ENCODE peak calls at places on chromosomes 11 and 22, in four cellular contexts. E, X, H and T are unnamed samples.

GRCh38 chr11:200224-201003 is 6.8 kb downstream of the BET1L start:
- DNase-seq in E (no peak), H (no peak), X (no peak), T (no peak)

GRCh38 chr22:48489551-48490512 is 1337.8 kb downstream of the BRD1 start:
- DNase-seq in H (no peak), E (no peak), X (peak), T (peak)

GRCh38 chr22:17368727-17369552 is at the start of gene CECR2:
- DNase-seq in X (peak), H (peak), E (no peak), T (peak)

GRCh38 chr11:10693509-10694071 is at the start of gene IRAG1:
- DNase-seq in E (no peak), H (no peak), X (no peak), T (no peak)

GRCh38 chr22:19463491-19464469 is 15.2 kb downstream of the UFD1 start:
- DNase-seq in E (no peak), H (no peak), X (no peak), T (no peak)

GRCh38 chr11:134843020-134843419 is 431.0 kb upstream of the B3GAT1 start:
- DNase-seq in H (no peak), X (no peak), E (no peak), T (no peak)

GRCh38 chr11:46162700-46163099 is 41.4 kb upstream of the PHF21A start:
- DNase-seq in H (no peak), E (no peak), X (no peak), T (no peak)

GRCh38 chr11:59901306-59901705 is 22.7 kb downstream of the OOSP3 start:
- DNase-seq in X (no peak), E (peak), H (no peak), T (no peak)

GRCh38 chr11:67082071-67082791 is 25.6 kb downstream of the RHOD start:
- DNase-seq in X (no peak), H (no peak), E (no peak), T (no peak)

GRCh38 chr11:120775986-120776682 is 247.8 kb upstream of the TBCEL start:
- DNase-seq in X (no peak), H (no peak), E (no peak), T (no peak)

GRCh38 chr11:859394-860131 is 16.9 kb downstream of the TSPAN4 start:
- DNase-seq in X (no peak), H (no peak), E (peak), T (no peak)

GRCh38 chr11:65505434-65506315 is 6.8 kb downstream of the MALAT1 start:
- DNase-seq in H (no peak), X (no peak), E (peak), T (no peak)

GRCh38 chr22:32764330-32765116 is 37.0 kb upstream of the TIMP3 start:
- DNase-seq in H (no peak), X (peak), E (peak), T (no peak)

GRCh38 chr11:45273509-45273908 is 12.6 kb downstream of the SYT13 start:
- DNase-seq in E (no peak), X (no peak), H (no peak), T (no peak)

GRCh38 chr22:28208797-28209196 is 289.7 kb upstream of the PITPNB start:
- DNase-seq in H (no peak), X (no peak), E (no peak), T (no peak)

GRCh38 chr11:133819114-133819513 is 26.2 kb downstream of the SPATA19 start:
- DNase-seq in X (no peak), E (no peak), H (no peak), T (no peak)

GRCh38 chr11:65822760-65823528 is 10.8 kb upstream of the SNX32 start:
- DNase-seq in X (no peak), E (no peak), H (no peak), T (no peak)

GRCh38 chr22:35609261-35609660 is 7.9 kb downstream of the MB start:
- DNase-seq in E (no peak), X (no peak), H (no peak), T (no peak)

GRCh38 chr22:32696089-32696488 is 105.4 kb upstream of the TIMP3 start:
- DNase-seq in H (no peak), X (no peak), E (no peak), T (no peak)

GRCh38 chr11:77470971-77471370 is 2.9 kb downstream of the PAK1 start:
- DNase-seq in H (no peak), E (no peak), X (no peak), T (no peak)

GRCh38 chr11:94546886-94547285 is 3.2 kb downstream of the FUT4 start:
- DNase-seq in X (no peak), E (peak), H (no peak), T (no peak)

GRCh38 chr11:94544582-94544831 is 786 bp downstream of the FUT4 start:
- DNase-seq in H (no peak), E (no peak), X (no peak), T (no peak)

GRCh38 chr11:94545641-94546470 is 2.1 kb downstream of the FUT4 start:
- DNase-seq in X (no peak), H (no peak), E (no peak), T (no peak)

GRCh38 chr11:94544832-94545640 is 1.3 kb downstream of the FUT4 start:
- DNase-seq in X (peak), E (peak), H (no peak), T (no peak)

DNA sequence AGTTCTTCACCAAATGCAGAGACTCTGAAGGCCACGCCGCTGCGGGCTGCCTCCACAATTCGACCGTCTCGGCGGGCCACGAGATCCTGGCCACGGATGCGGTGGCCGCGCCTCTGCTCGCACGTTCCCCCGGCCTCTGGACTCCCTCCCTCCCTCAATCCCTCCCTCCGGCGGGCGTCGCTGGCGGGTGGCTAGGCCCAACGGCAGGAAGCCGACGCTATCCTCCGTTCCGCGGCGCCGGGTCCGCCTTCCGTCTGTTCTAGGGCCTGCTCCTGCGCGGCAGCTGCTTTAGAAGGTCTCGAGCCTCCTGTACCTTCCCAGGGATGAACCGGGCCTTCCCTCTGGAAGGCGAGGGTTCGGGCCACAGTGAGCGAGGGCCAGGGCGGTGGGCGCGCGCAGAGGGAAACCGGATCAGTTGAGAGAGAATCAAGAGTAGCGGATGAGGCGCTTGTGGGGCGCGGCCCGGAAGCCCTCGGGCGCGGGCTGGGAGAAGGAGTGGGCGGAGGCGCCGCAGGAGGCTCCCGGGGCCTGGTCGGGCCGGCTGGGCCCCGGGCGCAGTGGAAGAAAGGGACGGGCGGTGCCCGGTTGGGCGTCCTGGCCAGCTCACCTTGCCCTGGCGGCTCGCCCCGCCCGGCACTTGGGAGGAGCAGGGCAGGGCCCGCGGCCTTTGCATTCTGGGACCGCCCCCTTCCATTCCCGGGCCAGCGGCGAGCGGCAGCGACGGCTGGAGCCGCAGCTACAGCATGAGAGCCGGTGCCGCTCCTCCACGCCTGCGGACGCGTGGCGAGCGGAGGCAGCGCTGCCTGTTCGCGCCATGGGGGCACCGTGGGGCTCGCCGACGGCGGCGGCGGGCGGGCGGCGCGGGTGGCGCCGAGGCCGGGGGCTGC is at the start of gene FUT4:
- DNase-seq in E (peak), H (peak), X (peak), T (peak)
- TF ChIP-seq CTCF in E (no peak), H (no peak), X (peak), T (no peak)

DNA sequence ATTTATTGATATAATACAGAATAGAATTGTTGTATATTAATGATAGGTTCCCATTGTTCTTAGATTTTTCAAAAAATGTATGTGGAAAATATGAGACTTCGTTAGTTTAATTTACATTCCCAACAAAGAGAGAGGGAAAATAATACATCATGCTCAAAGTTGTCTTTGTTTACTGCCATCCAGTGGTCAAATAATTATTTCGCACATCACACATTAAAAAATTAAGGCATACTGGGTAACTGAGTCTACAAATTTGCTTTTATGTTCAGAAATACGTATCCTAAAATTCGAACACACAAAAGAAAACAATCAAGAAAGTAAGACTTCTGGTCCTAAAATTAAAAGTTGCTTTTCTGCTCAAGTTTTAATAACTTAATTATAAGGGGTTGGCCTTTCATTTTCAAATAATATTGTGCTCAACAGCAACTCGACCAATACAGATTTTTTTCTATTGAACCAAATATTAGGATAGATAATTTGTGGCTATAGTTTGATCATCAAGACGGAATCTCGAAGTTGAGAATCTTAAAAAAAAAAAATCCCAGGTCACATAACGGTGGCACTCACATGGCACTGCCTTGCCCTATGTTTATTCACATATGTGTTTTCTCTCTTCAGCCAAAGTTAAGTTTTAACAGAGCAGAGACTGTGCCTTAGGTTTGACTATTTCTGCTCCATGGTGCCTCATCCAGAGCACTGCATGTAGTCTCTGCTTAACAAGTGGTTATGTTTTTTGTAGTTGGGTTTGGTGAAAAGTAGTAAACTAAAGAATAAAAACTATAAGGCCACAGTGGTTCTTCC is 12.3 kb downstream of the PDGFD start:
- DNase-seq in H (no peak), E (peak), X (no peak), T (no peak)
- TF ChIP-seq CTCF in H (peak), E (peak), X (peak), T (no peak)

GRCh38 chr22:37690901-37691504 is 4.9 kb downstream of the NOL12 start:
- DNase-seq in X (no peak), H (no peak), E (peak), T (no peak)

GRCh38 chr22:37697540-37697835 is 640 bp downstream of the TRIOBP start:
- DNase-seq in E (no peak), H (no peak), X (no peak), T (no peak)

GRCh38 chr22:37692627-37693285 is 4.1 kb upstream of the TRIOBP start:
- DNase-seq in H (no peak), E (no peak), X (no peak), T (no peak)

GRCh38 chr22:37701121-37701786 is 4.4 kb downstream of the TRIOBP start:
- DNase-seq in E (no peak), X (no peak), H (no peak), T (no peak)

GRCh38 chr22:37696657-37697539 is at the start of gene TRIOBP:
- DNase-seq in H (peak), X (peak), E (peak), T (peak)
- TF ChIP-seq CTCF in H (peak), X (peak), E (peak), T (peak)

GRCh38 chr11:111193924-111194490 is 51.5 kb upstream of the POU2AF2 start:
- DNase-seq in X (no peak), E (peak), H (no peak), T (no peak)

GRCh38 chr11:111186308-111186967 is 59.1 kb upstream of the POU2AF2 start:
- DNase-seq in X (no peak), H (no peak), E (no peak), T (no peak)

GRCh38 chr11:111185259-111185658 is 60.3 kb upstream of the POU2AF2 start:
- DNase-seq in X (no peak), H (no peak), E (no peak), T (no peak)

GRCh38 chr11:111194789-111195188 is 50.7 kb upstream of the POU2AF2 start:
- DNase-seq in H (no peak), X (no peak), E (no peak), T (no peak)

DNA sequence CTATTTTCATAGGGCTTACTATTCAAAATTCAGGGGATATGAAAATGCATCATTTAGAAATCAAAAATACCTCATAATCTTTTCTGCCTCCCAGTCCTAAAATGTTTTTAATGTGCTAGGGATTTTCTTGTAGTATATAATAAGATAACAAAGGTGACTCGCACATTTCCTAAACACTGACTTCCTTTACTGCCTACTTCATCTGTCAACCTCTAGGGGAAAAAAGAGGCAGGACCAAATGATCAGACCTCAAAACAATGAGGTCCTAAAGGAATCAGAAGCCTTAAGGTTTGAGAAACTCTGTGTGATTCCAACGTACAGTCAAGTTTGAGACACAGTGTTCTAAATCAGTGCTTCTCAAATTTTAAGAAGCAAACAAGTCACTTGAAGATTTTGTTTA is 56.1 kb upstream of the POU2AF2 start:
- DNase-seq in H (no peak), X (no peak), E (peak), T (no peak)
- TF ChIP-seq CTCF in H (no peak), X (no peak), E (peak), T (no peak)

GRCh38 chr22:50200333-50201190 is at the start of gene SELENOO:
- DNase-seq in X (peak), H (peak), E (peak), T (peak)
- TF ChIP-seq CTCF in X (no peak), H (no peak), E (no peak), T (no peak)

DNA sequence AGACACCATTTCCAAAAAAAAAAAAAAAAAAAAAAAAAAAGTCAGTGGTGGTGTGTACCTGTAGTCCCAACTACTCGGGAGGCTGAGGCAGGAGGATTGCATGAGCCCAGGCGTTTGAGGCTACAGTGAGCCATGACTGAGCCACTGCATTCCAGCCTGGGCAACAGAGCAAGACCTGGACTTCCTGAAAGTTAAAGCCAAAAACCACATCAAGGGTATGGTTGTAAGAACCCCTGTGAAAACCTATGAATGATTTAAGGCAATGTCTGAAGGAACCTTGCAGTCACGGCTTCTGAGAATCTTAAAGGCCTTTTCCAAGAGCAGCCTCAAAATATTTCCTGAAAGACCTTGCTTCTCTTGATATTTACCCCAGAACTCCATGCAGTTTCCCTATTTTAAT is 30.5 kb upstream of the MSANTD2 start:
- DNase-seq in E (no peak), X (no peak), H (no peak), T (no peak)
- TF ChIP-seq CTCF in E (no peak), X (no peak), H (no peak), T (no peak)

GRCh38 chr11:12119502-12119901 is 9.1 kb downstream of the MICAL2 start:
- DNase-seq in H (no peak), E (no peak), X (no peak), T (no peak)

GRCh38 chr11:12117200-12117995 is 7.0 kb downstream of the MICAL2 start:
- DNase-seq in E (peak), H (no peak), X (no peak), T (no peak)

GRCh38 chr11:12120031-12121008 is 9.9 kb downstream of the MICAL2 start:
- DNase-seq in X (no peak), H (no peak), E (no peak), T (no peak)

GRCh38 chr11:12121011-12121410 is 10.6 kb downstream of the MICAL2 start:
- DNase-seq in X (no peak), E (no peak), H (no peak), T (no peak)

GRCh38 chr11:12118940-12119339 is 8.6 kb downstream of the MICAL2 start:
- DNase-seq in E (no peak), X (no peak), H (no peak), T (no peak)
- TF ChIP-seq CTCF in E (no peak), X (no peak), H (no peak), T (no peak)

DNA sequence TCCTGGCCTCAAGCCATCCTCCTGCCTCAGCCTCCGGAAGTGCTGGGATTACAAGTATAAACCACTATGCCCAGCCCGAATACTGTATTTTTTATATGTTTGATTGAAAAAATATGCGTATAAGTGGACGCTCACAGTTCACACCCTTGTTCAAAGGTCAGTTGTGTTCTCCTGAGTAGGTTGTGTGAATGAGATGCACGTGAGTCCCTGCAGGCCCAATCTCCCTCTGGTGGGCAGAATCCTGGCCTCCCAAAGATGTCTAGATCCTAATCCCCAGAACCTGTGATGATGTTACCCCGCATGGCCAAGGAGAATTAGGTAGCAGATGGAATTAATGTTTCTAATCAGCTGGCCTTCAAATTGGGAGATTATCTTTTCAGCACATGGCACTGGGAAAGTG is 41.9 kb downstream of the CTTN start:
- DNase-seq in X (no peak), H (no peak), E (no peak), T (no peak)
- TF ChIP-seq CTCF in X (no peak), H (no peak), E (no peak), T (no peak)

GRCh38 chr11:118789501-118790356 is 1.2 kb downstream of the DDX6 start:
- DNase-seq in H (no peak), E (peak), X (no peak), T (peak)

GRCh38 chr11:118792642-118793124 is 1.7 kb upstream of the DDX6 start:
- DNase-seq in E (peak), H (peak), X (peak), T (peak)

GRCh38 chr11:118790357-118791014 is 478 bp downstream of the DDX6 start:
- DNase-seq in X (peak), H (peak), E (peak), T (peak)

GRCh38 chr11:118791961-118792578 is 1.1 kb upstream of the DDX6 start:
- DNase-seq in E (peak), H (peak), X (no peak), T (peak)

DNA sequence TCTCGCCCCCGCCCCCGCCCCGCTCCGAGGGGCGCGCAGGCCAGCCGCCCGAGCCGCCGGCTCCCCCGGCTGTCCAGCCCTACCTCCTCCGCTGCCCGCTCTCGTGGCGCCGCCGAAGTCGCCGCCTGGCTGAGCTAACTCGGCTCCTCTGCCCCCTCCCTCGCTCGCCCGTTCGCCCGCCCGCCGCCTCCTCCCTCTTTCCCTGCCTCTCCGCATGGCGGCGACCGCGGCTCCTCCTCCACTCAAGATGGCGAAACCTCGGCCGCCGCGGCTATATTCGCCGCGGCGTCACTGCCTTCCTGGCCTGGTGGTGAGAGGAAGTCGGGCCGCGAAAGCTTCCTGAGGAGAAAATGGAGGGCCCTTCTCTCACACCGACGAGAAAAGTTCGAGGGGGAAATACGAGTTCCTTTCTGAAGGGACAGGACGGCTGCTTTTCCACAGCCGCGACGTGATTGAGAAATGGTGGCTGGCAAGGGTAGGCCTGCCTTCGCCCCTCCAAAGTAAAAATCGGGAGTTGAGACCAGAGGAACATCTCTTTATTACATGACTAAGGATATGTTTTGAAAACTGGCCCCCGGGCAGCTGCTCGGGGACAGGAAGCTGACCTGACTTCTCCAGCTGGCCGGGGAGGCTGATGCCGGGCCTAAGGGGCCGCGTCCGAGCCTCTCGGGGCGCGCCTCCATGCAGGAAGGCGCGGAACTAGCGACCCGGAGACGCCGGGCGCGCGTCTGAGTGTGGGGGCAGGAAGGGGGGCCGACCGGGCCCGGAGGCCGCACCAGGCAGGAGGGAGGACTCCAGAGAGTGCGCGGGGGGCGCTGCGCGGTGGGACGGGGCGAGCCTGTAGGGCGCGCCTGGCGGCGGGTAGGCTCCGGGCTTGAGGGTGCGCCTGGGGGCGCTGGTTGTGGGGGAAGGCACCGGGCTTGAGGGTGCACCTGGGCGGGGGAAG is at the start of gene DDX6:
- DNase-seq in X (peak), E (peak), H (peak), T (peak)
- TF ChIP-seq CTCF in X (peak), E (peak), H (no peak), T (peak)